ENCODE peak calls at places on chromosomes 11 and 22, in six cellular contexts. V is naive thymus-derived CD4-positive, alpha-beta T cell; R is SJSA1; F is kidney epithelial cell; X is GM06990; N is spleen. P is an unnamed sample.

GRCh38 chr11:71140206-71140919 is 112.0 kb downstream of the SHANK2 start:
- DNase-seq in V (no peak), R (no peak), F (no peak), X (no peak), N (peak; percentile 56), P (peak; percentile 45)

GRCh38 chr11:60844045-60844869 is 2.3 kb downstream of the CCDC86 start:
- DNase-seq in V (no peak), R (no peak), F (no peak), X (no peak), N (no peak), P (no peak)

GRCh38 chr11:1507381-1508140 is 21.0 kb upstream of the MOB2 start:
- DNase-seq in V (no peak), R (no peak), F (no peak), X (no peak), N (no peak), P (peak; percentile 84)

GRCh38 chr11:1473011-1473628 is 13.5 kb downstream of the MOB2 start:
- DNase-seq in V (no peak), R (no peak), F (no peak), X (no peak), N (peak; percentile 46), P (no peak)

GRCh38 chr11:18016789-18017188 is 3.9 kb upstream of the SERGEF start:
- DNase-seq in V (no peak), R (no peak), F (no peak), X (no peak), N (no peak), P (no peak)

GRCh38 chr11:93587858-93588581 is 44.8 kb upstream of the SMCO4 start:
- DNase-seq in V (no peak), R (no peak), F (no peak), X (no peak), N (no peak), P (no peak)

GRCh38 chr22:38170469-38170868 is 11.2 kb downstream of the PLA2G6 start:
- DNase-seq in V (no peak), R (no peak), F (no peak), X (no peak), N (no peak), P (no peak)

GRCh38 chr22:26617251-26618199 is at the start of gene CRYBB1:
- DNase-seq in V (no peak), R (no peak), F (no peak), X (no peak), N (peak; percentile 77), P (peak; percentile 56)

GRCh38 chr22:23404689-23405365 is 175.3 kb downstream of the IGLL1 start:
- DNase-seq in V (no peak), R (peak; percentile 36), F (no peak), X (no peak), N (peak; percentile 60), P (peak; percentile 77)

GRCh38 chr11:17386331-17387084 is 2.0 kb downstream of the KCNJ11 start:
- DNase-seq in V (no peak), R (peak; percentile 26), F (no peak), X (peak; percentile 43), N (peak; percentile 78), P (peak; percentile 83)

GRCh38 chr11:36233226-36233625 is 56.0 kb downstream of the COMMD9 start:
- DNase-seq in V (no peak), R (peak; percentile 72), F (no peak), X (no peak), N (no peak), P (no peak)

GRCh38 chr11:62980133-62980760 is 4.5 kb downstream of the SLC22A6 start:
- DNase-seq in V (no peak), R (no peak), F (no peak), X (no peak), N (no peak), P (peak; percentile 66)

GRCh38 chr11:8689726-8690255 is 7.2 kb downstream of the RPL27A start:
- DNase-seq in V (no peak), R (no peak), F (no peak), X (no peak), N (peak; percentile 48), P (no peak)

GRCh38 chr11:65103476-65103875 is 7.5 kb downstream of the VPS51 start:
- DNase-seq in V (no peak), R (no peak), F (no peak), X (no peak), N (no peak), P (no peak)

GRCh38 chr22:23793326-23793725 is 6.6 kb downstream of the SMARCB1 start:
- DNase-seq in V (no peak), R (no peak), F (no peak), X (no peak), N (peak; percentile 53), P (peak; percentile 13)

GRCh38 chr11:113404859-113405430 is 17.4 kb downstream of the ANKK1 start:
- DNase-seq in V (no peak), R (no peak), F (no peak), X (no peak), N (no peak), P (no peak)

GRCh38 chr11:96063886-96064285 is 140.0 kb upstream of the MTMR2 start:
- DNase-seq in V (no peak), R (no peak), F (no peak), X (no peak), N (no peak), P (no peak)

GRCh38 chr22:26050079-26050478 is 119.2 kb upstream of the SEZ6L start:
- DNase-seq in V (no peak), R (no peak), F (no peak), X (no peak), N (no peak), P (no peak)

GRCh38 chr11:58586998-58587397 is 8.1 kb downstream of the ZFP91 start:
- DNase-seq in V (no peak), R (no peak), F (no peak), X (no peak), N (no peak), P (no peak)

GRCh38 chr11:14342906-14343305 is 16.1 kb downstream of the RRAS2 start:
- DNase-seq in V (no peak), R (no peak), F (no peak), X (no peak), N (no peak), P (no peak)

GRCh38 chr22:21762712-21763581 is 27.4 kb upstream of the YPEL1 start:
- DNase-seq in V (no peak), R (no peak), F (no peak), X (no peak), N (no peak), P (peak; percentile 11)

GRCh38 chr11:35923452-35923851 is 20.4 kb upstream of the LDLRAD3 start:
- DNase-seq in V (no peak), R (no peak), F (no peak), X (no peak), N (no peak), P (no peak)

GRCh38 chr22:48055185-48055584 is 1292.7 kb downstream of the TBC1D22A start:
- DNase-seq in V (no peak), R (no peak), F (no peak), X (no peak), N (no peak), P (no peak)

GRCh38 chr11:71214553-71215371 is 37.6 kb downstream of the SHANK2 start:
- DNase-seq in V (no peak), R (no peak), F (no peak), X (no peak), N (peak; percentile 56), P (peak; percentile 51)

GRCh38 chr11:102653744-102654291 is 28.7 kb upstream of the MMP20 start:
- DNase-seq in V (no peak), R (no peak), F (no peak), X (peak; percentile 15), N (no peak), P (no peak)

GRCh38 chr22:17827466-17827865 is 53.2 kb upstream of the BID start:
- DNase-seq in V (no peak), R (no peak), F (no peak), X (no peak), N (peak; percentile 71), P (no peak)

GRCh38 chr22:17831527-17832251 is 57.4 kb upstream of the BID start:
- DNase-seq in V (no peak), R (no peak), F (no peak), X (no peak), N (no peak), P (no peak)

GRCh38 chr22:17830041-17830961 is 56.0 kb upstream of the BID start:
- DNase-seq in V (peak; percentile 65), R (peak; percentile 79), F (no peak), X (peak; percentile 72), N (peak; percentile 91), P (peak; percentile 94)

GRCh38 chr22:17828502-17829080 is 54.3 kb upstream of the BID start:
- DNase-seq in V (no peak), R (no peak), F (no peak), X (no peak), N (no peak), P (no peak)

GRCh38 chr22:17829691-17830040 is 55.4 kb upstream of the BID start:
- DNase-seq in V (no peak), R (no peak), F (no peak), X (no peak), N (no peak), P (no peak)
- H3K4me3 ChIP-seq in V (no peak overlapping the region), R (no peak overlapping the region), F (no peak overlapping the region), X (no peak overlapping the region), N (no peak overlapping the region), P (no peak overlapping the region)

DNA sequence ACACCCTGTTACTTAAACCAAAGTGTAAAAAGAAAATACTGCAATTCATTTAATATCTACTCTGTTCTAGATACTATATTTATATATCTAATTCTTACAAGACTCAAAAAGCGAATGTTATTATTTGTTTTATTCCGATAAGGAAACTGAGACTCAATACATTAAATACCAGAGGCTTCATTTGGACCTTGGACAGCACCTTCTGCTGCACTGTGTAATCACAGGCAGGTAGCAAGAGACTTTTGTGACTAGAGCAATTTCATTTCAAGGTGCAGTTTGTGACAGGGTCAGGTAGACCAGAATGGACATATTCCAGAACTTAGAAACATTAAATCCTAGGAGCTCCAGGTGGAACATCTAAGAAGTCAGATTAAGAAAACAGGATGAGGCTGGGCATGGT is 21.4 kb upstream of the DNAJB13 start:
- DNase-seq in V (no peak), R (no peak), F (no peak), X (no peak), N (no peak), P (no peak)
- H3K36me3 ChIP-seq in V (no peaks in the 10 kb centered on the region), R (no peaks in the 10 kb centered on the region), F (peaks cover 2% of the 10 kb centered on the region), X (peaks cover 9% of the 10 kb centered on the region), N (peaks cover 99% of the 10 kb centered on the region), P (peaks cover 8% of the 10 kb centered on the region)

GRCh38 chr22:43429426-43429825 is 17.6 kb downstream of the MPPED1 start:
- DNase-seq in V (no peak), R (no peak), F (no peak), X (no peak), N (no peak), P (no peak)
- H3K27me3 ChIP-seq in V (peaks cover 3% of the 10 kb centered on the region), R (peaks cover 43% of the 10 kb centered on the region), F (peaks cover 18% of the 10 kb centered on the region), X (peaks cover 2% of the 10 kb centered on the region), N (no peaks in the 10 kb centered on the region), P (no peaks in the 10 kb centered on the region)

GRCh38 chr22:35353318-35353717 is 27.6 kb upstream of the HMOX1 start:
- DNase-seq in V (no peak), R (no peak), F (no peak), X (no peak), N (no peak), P (no peak)

GRCh38 chr22:35349704-35350538 is 31.0 kb upstream of the HMOX1 start:
- DNase-seq in V (no peak), R (no peak), F (no peak), X (no peak), N (peak; percentile 82), P (peak; percentile 71)

GRCh38 chr22:35350539-35351503 is 30.1 kb upstream of the HMOX1 start:
- DNase-seq in V (peak; percentile 52), R (peak; percentile 85), F (peak; percentile 63), X (peak; percentile 84), N (peak; percentile 97), P (peak; percentile 98)

GRCh38 chr22:35354068-35354467 is 26.8 kb upstream of the HMOX1 start:
- DNase-seq in V (no peak), R (no peak), F (no peak), X (no peak), N (no peak), P (no peak)

GRCh38 chr22:35352214-35353111 is 28.4 kb upstream of the HMOX1 start:
- DNase-seq in V (no peak), R (no peak), F (no peak), X (peak; percentile 74), N (peak; percentile 94), P (peak; percentile 89)
- H3K4me3 ChIP-seq in V (no peak overlapping the region), R (no peak overlapping the region), F (no peak overlapping the region), X (no peak overlapping the region), N (peak overlapping the region; percentile 2), P (no peak overlapping the region)

P was measured in H7.